ENCODE peak calls at places on chromosomes 16 and 17, in ten cellular contexts. Q, P, O, C, E, F, H, S, Z and Y are unnamed samples.

GRCh38 chr16:67944690-67945391 is 921 bp upstream of the LCAT start:
- DNase-seq in Q (no peak), P (no peak), O (no peak), C (no peak), E (no peak), F (peak; percentile 25), H (no peak), S (no peak), Z (no peak), Y (no peak)

GRCh38 chr16:24499193-24499814 is 40.1 kb upstream of the RBBP6 start:
- DNase-seq in Q (no peak), P (peak; percentile 91), O (peak; percentile 34), C (no peak), E (peak; percentile 36), F (no peak), H (no peak), S (no peak), Z (peak; percentile 30), Y (peak; percentile 45)

GRCh38 chr17:50149425-50150353 is 788 bp downstream of the PPP1R9B start:
- DNase-seq in Q (no peak), P (peak; percentile 78), O (peak; percentile 87), C (peak; percentile 66), E (peak; percentile 71), F (peak; percentile 73), H (no peak), S (no peak), Z (peak; percentile 53), Y (no peak)

GRCh38 chr16:68786685-68787418 is 49.8 kb downstream of the CDH1 start:
- DNase-seq in Q (no peak), P (no peak), O (no peak), C (no peak), E (no peak), F (peak; percentile 42), H (no peak), S (no peak), Z (no peak), Y (peak; percentile 78)

GRCh38 chr16:71259086-71259485 is 28.6 kb upstream of the HYDIN start:
- DNase-seq in Q (no peak), P (no peak), O (no peak), C (no peak), E (no peak), F (no peak), H (no peak), S (no peak), Z (no peak), Y (no peak)

GRCh38 chr16:72787519-72788268 is 260.2 kb downstream of the ZFHX3 start:
- DNase-seq in Q (no peak), P (peak; percentile 72), O (peak; percentile 87), C (peak; percentile 49), E (peak; percentile 42), F (peak; percentile 59), H (no peak), S (peak; percentile 90), Z (peak; percentile 75), Y (no peak)

GRCh38 chr17:55634702-55635101 is 88.0 kb downstream of the TMEM100 start:
- DNase-seq in Q (no peak), P (no peak), O (no peak), C (no peak), E (no peak), F (no peak), H (no peak), S (no peak), Z (no peak), Y (no peak)

GRCh38 chr16:24013733-24014645 is 178.2 kb downstream of the PRKCB start:
- DNase-seq in Q (peak; percentile 33), P (no peak), O (no peak), C (no peak), E (peak; percentile 83), F (no peak), H (no peak), S (no peak), Z (no peak), Y (peak; percentile 13)

GRCh38 chr16:23119570-23119969 is 29.7 kb downstream of the USP31 start:
- DNase-seq in Q (no peak), P (no peak), O (no peak), C (no peak), E (no peak), F (no peak), H (no peak), S (no peak), Z (no peak), Y (no peak)

GRCh38 chr17:29546085-29546484 is 20.8 kb downstream of the ABHD15 start:
- DNase-seq in Q (no peak), P (no peak), O (no peak), C (no peak), E (no peak), F (no peak), H (no peak), S (no peak), Z (no peak), Y (no peak)

GRCh38 chr16:47888142-47888541 is 267.7 kb downstream of the ABCC12 start:
- DNase-seq in Q (no peak), P (peak; percentile 65), O (no peak), C (no peak), E (no peak), F (no peak), H (no peak), S (no peak), Z (no peak), Y (peak; percentile 19)

GRCh38 chr17:48499248-48499647 is 31.6 kb downstream of the HOXB1 start:
- DNase-seq in Q (no peak), P (no peak), O (no peak), C (no peak), E (no peak), F (no peak), H (no peak), S (no peak), Z (no peak), Y (no peak)

GRCh38 chr17:58215685-58216084 is 3.4 kb downstream of the MKS1 start:
- DNase-seq in Q (no peak), P (no peak), O (no peak), C (no peak), E (no peak), F (no peak), H (no peak), S (no peak), Z (no peak), Y (no peak)

GRCh38 chr16:84279871-84280270 is 14.8 kb upstream of the WFDC1 start:
- DNase-seq in Q (no peak), P (no peak), O (no peak), C (no peak), E (no peak), F (no peak), H (no peak), S (no peak), Z (no peak), Y (no peak)

GRCh38 chr16:77223184-77223583 is 24.0 kb downstream of the SYCE1L start:
- DNase-seq in Q (no peak), P (peak; percentile 87), O (no peak), C (no peak), E (no peak), F (no peak), H (no peak), S (no peak), Z (no peak), Y (peak; percentile 18)

GRCh38 chr17:50051082-50051576 is 4.8 kb upstream of the ITGA3 start:
- DNase-seq in Q (no peak), P (no peak), O (no peak), C (no peak), E (peak; percentile 15), F (no peak), H (no peak), S (no peak), Z (peak; percentile 72), Y (peak; percentile 40)

GRCh38 chr16:50259334-50260205 is 6.8 kb upstream of the ADCY7 start:
- DNase-seq in Q (no peak), P (no peak), O (peak; percentile 77), C (peak; percentile 73), E (no peak), F (peak; percentile 14), H (no peak), S (no peak), Z (no peak), Y (peak; percentile 98)

GRCh38 chr16:2535644-2536021 is 2.2 kb upstream of the PDPK1 start:
- DNase-seq in Q (no peak), P (no peak), O (peak; percentile 74), C (no peak), E (no peak), F (peak; percentile 19), H (no peak), S (peak; percentile 80), Z (no peak), Y (peak; percentile 70)

GRCh38 chr16:3850544-3850899 is 30.0 kb downstream of the CREBBP start:
- DNase-seq in Q (no peak), P (no peak), O (no peak), C (no peak), E (no peak), F (no peak), H (no peak), S (no peak), Z (no peak), Y (no peak)

GRCh38 chr17:28174352-28175046 is 132.0 kb downstream of the NLK start:
- DNase-seq in Q (no peak), P (no peak), O (no peak), C (no peak), E (no peak), F (no peak), H (no peak), S (no peak), Z (no peak), Y (no peak)

GRCh38 chr16:58413359-58413758 is 21.1 kb downstream of the GINS3 start:
- DNase-seq in Q (no peak), P (no peak), O (no peak), C (no peak), E (no peak), F (peak; percentile 2), H (no peak), S (no peak), Z (no peak), Y (no peak)

GRCh38 chr17:4901108-4901647 is 1.7 kb downstream of the CHRNE start:
- DNase-seq in Q (no peak), P (no peak), O (no peak), C (no peak), E (no peak), F (no peak), H (no peak), S (no peak), Z (no peak), Y (no peak)
- H3K4me3 ChIP-seq in Q (no peak overlapping the region), P (peak overlapping the region; percentile 77), O (no peak overlapping the region), C (peak overlapping the region; percentile 67), E (no peak overlapping the region), F (peak overlapping the region; percentile 27), H (peak overlapping the region; percentile 4), S (no peak overlapping the region), Z (no peak overlapping the region), Y (no peak overlapping the region)

GRCh38 chr16:4940719-4941118 is 3.8 kb upstream of the PPL start:
- DNase-seq in Q (no peak), P (peak; percentile 46), O (no peak), C (no peak), E (peak; percentile 49), F (no peak), H (no peak), S (no peak), Z (no peak), Y (no peak)
- H3K27ac ChIP-seq in Q (peak overlapping the region; percentile 96), P (no peak overlapping the region), O (no peak overlapping the region), C (no peak overlapping the region), E (peak overlapping the region; percentile 55), F (no peak overlapping the region), H (peak overlapping the region; percentile 15), S (no peak overlapping the region), Z (no peak overlapping the region), Y (no peak overlapping the region)

GRCh38 chr17:78715876-78716275 is 66.2 kb downstream of the CYTH1 start:
- DNase-seq in Q (no peak), P (no peak), O (no peak), C (no peak), E (no peak), F (no peak), H (no peak), S (no peak), Z (no peak), Y (no peak)
- H3K4me3 ChIP-seq in Q (no peak overlapping the region), P (no peak overlapping the region), O (no peak overlapping the region), C (no peak overlapping the region), E (peak overlapping the region; percentile 58), F (no peak overlapping the region), H (no peak overlapping the region), S (no peak overlapping the region), Z (no peak overlapping the region), Y (no peak overlapping the region)

GRCh38 chr17:82636626-82637598 is 11.3 kb downstream of the WDR45B start:
- DNase-seq in Q (no peak), P (no peak), O (no peak), C (no peak), E (no peak), F (no peak), H (no peak), S (no peak), Z (no peak), Y (no peak)
- H3K27ac ChIP-seq in Q (peak overlapping the region; percentile 87), P (peak overlapping the region; percentile 39), O (no peak overlapping the region), C (no peak overlapping the region), E (no peak overlapping the region), F (no peak overlapping the region), H (peak overlapping the region; percentile 3), S (no peak overlapping the region), Z (no peak overlapping the region), Y (no peak overlapping the region)